ENCODE peak calls at places on chromosomes 5 and 9, in ten cellular contexts. One of them, this sample, is unnamed.

GRCh38 chr9:127521919-127522304 is 70.6 kb downstream of the LRSAM1 start:
- DNase-seq in iPS-NIHi11: peak
- DNase-seq in naive B cell: no peak
- DNase-seq in stimulated activated CD4-positive, alpha-beta T cell treated with anti-CD3 and anti-CD28 coated beads, Interleukin-1b, Interleukin-23, amount 100 ng/mL, for 48 hours: no peak
- DNase-seq in A172: peak
- DNase-seq in non-pigmented ciliary epithelial cell: no peak
- DNase-seq in GM03348: no peak
- DNase-seq in GM23338: no peak
- DNase-seq in Kasumi-1: no peak
- DNase-seq in DMS153: no peak
- DNase-seq in this sample: no peak

GRCh38 chr5:133952729-133953567 is 15.5 kb downstream of the C5orf15 start:
- DNase-seq in iPS-NIHi11: no peak
- DNase-seq in naive B cell: no peak
- DNase-seq in stimulated activated CD4-positive, alpha-beta T cell treated with anti-CD3 and anti-CD28 coated beads, Interleukin-1b, Interleukin-23, amount 100 ng/mL, for 48 hours: no peak
- DNase-seq in A172: peak
- DNase-seq in non-pigmented ciliary epithelial cell: peak
- DNase-seq in GM03348: peak
- DNase-seq in GM23338: no peak
- DNase-seq in Kasumi-1: no peak
- DNase-seq in DMS153: no peak
- DNase-seq in this sample: no peak

GRCh38 chr5:32505718-32506117 is 61.2 kb upstream of the ZFR start:
- DNase-seq in iPS-NIHi11: no peak
- DNase-seq in naive B cell: no peak
- DNase-seq in stimulated activated CD4-positive, alpha-beta T cell treated with anti-CD3 and anti-CD28 coated beads, Interleukin-1b, Interleukin-23, amount 100 ng/mL, for 48 hours: no peak
- DNase-seq in A172: no peak
- DNase-seq in non-pigmented ciliary epithelial cell: no peak
- DNase-seq in GM03348: peak
- DNase-seq in GM23338: no peak
- DNase-seq in Kasumi-1: no peak
- DNase-seq in DMS153: no peak
- DNase-seq in this sample: no peak

GRCh38 chr9:36401897-36402480 is 1.9 kb upstream of the RNF38 start:
- DNase-seq in iPS-NIHi11: no peak
- DNase-seq in naive B cell: no peak
- DNase-seq in stimulated activated CD4-positive, alpha-beta T cell treated with anti-CD3 and anti-CD28 coated beads, Interleukin-1b, Interleukin-23, amount 100 ng/mL, for 48 hours: no peak
- DNase-seq in A172: no peak
- DNase-seq in non-pigmented ciliary epithelial cell: no peak
- DNase-seq in GM03348: no peak
- DNase-seq in GM23338: no peak
- DNase-seq in Kasumi-1: no peak
- DNase-seq in DMS153: no peak
- DNase-seq in this sample: no peak

GRCh38 chr5:107808671-107809137 is 138.0 kb upstream of the EFNA5 start:
- DNase-seq in iPS-NIHi11: peak
- DNase-seq in naive B cell: no peak
- DNase-seq in stimulated activated CD4-positive, alpha-beta T cell treated with anti-CD3 and anti-CD28 coated beads, Interleukin-1b, Interleukin-23, amount 100 ng/mL, for 48 hours: no peak
- DNase-seq in A172: peak
- DNase-seq in non-pigmented ciliary epithelial cell: no peak
- DNase-seq in GM03348: no peak
- DNase-seq in GM23338: peak
- DNase-seq in Kasumi-1: no peak
- DNase-seq in DMS153: no peak
- DNase-seq in this sample: peak

GRCh38 chr5:65359981-65360380 is 121.7 kb downstream of the ADAMTS6 start:
- DNase-seq in iPS-NIHi11: no peak
- DNase-seq in naive B cell: no peak
- DNase-seq in stimulated activated CD4-positive, alpha-beta T cell treated with anti-CD3 and anti-CD28 coated beads, Interleukin-1b, Interleukin-23, amount 100 ng/mL, for 48 hours: no peak
- DNase-seq in A172: no peak
- DNase-seq in non-pigmented ciliary epithelial cell: no peak
- DNase-seq in GM03348: no peak
- DNase-seq in GM23338: no peak
- DNase-seq in Kasumi-1: no peak
- DNase-seq in DMS153: no peak
- DNase-seq in this sample: no peak

GRCh38 chr5:101288633-101289032 is 385.6 kb upstream of the ST8SIA4 start:
- DNase-seq in iPS-NIHi11: no peak
- DNase-seq in naive B cell: no peak
- DNase-seq in stimulated activated CD4-positive, alpha-beta T cell treated with anti-CD3 and anti-CD28 coated beads, Interleukin-1b, Interleukin-23, amount 100 ng/mL, for 48 hours: no peak
- DNase-seq in A172: no peak
- DNase-seq in non-pigmented ciliary epithelial cell: no peak
- DNase-seq in GM03348: no peak
- DNase-seq in GM23338: no peak
- DNase-seq in Kasumi-1: no peak
- DNase-seq in DMS153: no peak
- DNase-seq in this sample: no peak

GRCh38 chr9:120774719-120775118 is 18.5 kb downstream of the FBXW2 start:
- DNase-seq in iPS-NIHi11: no peak
- DNase-seq in naive B cell: no peak
- DNase-seq in stimulated activated CD4-positive, alpha-beta T cell treated with anti-CD3 and anti-CD28 coated beads, Interleukin-1b, Interleukin-23, amount 100 ng/mL, for 48 hours: no peak
- DNase-seq in A172: no peak
- DNase-seq in non-pigmented ciliary epithelial cell: no peak
- DNase-seq in GM03348: no peak
- DNase-seq in GM23338: no peak
- DNase-seq in Kasumi-1: no peak
- DNase-seq in DMS153: no peak
- DNase-seq in this sample: no peak

GRCh38 chr9:12232836-12233235 is 460.3 kb upstream of the TYRP1 start:
- DNase-seq in iPS-NIHi11: no peak
- DNase-seq in naive B cell: no peak
- DNase-seq in stimulated activated CD4-positive, alpha-beta T cell treated with anti-CD3 and anti-CD28 coated beads, Interleukin-1b, Interleukin-23, amount 100 ng/mL, for 48 hours: no peak
- DNase-seq in A172: no peak
- DNase-seq in non-pigmented ciliary epithelial cell: no peak
- DNase-seq in GM03348: no peak
- DNase-seq in GM23338: no peak
- DNase-seq in Kasumi-1: no peak
- DNase-seq in DMS153: no peak
- DNase-seq in this sample: no peak

GRCh38 chr9:32578976-32579375 is 6.0 kb upstream of the NDUFB6 start:
- DNase-seq in iPS-NIHi11: no peak
- DNase-seq in naive B cell: no peak
- DNase-seq in stimulated activated CD4-positive, alpha-beta T cell treated with anti-CD3 and anti-CD28 coated beads, Interleukin-1b, Interleukin-23, amount 100 ng/mL, for 48 hours: no peak
- DNase-seq in A172: no peak
- DNase-seq in non-pigmented ciliary epithelial cell: no peak
- DNase-seq in GM03348: no peak
- DNase-seq in GM23338: no peak
- DNase-seq in Kasumi-1: no peak
- DNase-seq in DMS153: no peak
- DNase-seq in this sample: no peak

GRCh38 chr5:51225671-51226419 is 157.4 kb upstream of the ISL1 start:
- DNase-seq in iPS-NIHi11: peak
- DNase-seq in naive B cell: no peak
- DNase-seq in stimulated activated CD4-positive, alpha-beta T cell treated with anti-CD3 and anti-CD28 coated beads, Interleukin-1b, Interleukin-23, amount 100 ng/mL, for 48 hours: no peak
- DNase-seq in A172: no peak
- DNase-seq in non-pigmented ciliary epithelial cell: no peak
- DNase-seq in GM03348: no peak
- DNase-seq in GM23338: peak
- DNase-seq in Kasumi-1: no peak
- DNase-seq in DMS153: peak
- DNase-seq in this sample: peak

GRCh38 chr5:134935711-134936602 is 31.0 kb downstream of the PCBD2 start:
- DNase-seq in iPS-NIHi11: no peak
- DNase-seq in naive B cell: no peak
- DNase-seq in stimulated activated CD4-positive, alpha-beta T cell treated with anti-CD3 and anti-CD28 coated beads, Interleukin-1b, Interleukin-23, amount 100 ng/mL, for 48 hours: no peak
- DNase-seq in A172: no peak
- DNase-seq in non-pigmented ciliary epithelial cell: no peak
- DNase-seq in GM03348: no peak
- DNase-seq in GM23338: no peak
- DNase-seq in Kasumi-1: no peak
- DNase-seq in DMS153: no peak
- DNase-seq in this sample: no peak

GRCh38 chr9:14153310-14153720 is 160.6 kb downstream of the NFIB start:
- DNase-seq in iPS-NIHi11: no peak
- DNase-seq in naive B cell: no peak
- DNase-seq in stimulated activated CD4-positive, alpha-beta T cell treated with anti-CD3 and anti-CD28 coated beads, Interleukin-1b, Interleukin-23, amount 100 ng/mL, for 48 hours: no peak
- DNase-seq in A172: no peak
- DNase-seq in non-pigmented ciliary epithelial cell: no peak
- DNase-seq in GM03348: peak
- DNase-seq in GM23338: peak
- DNase-seq in Kasumi-1: no peak
- DNase-seq in DMS153: no peak
- DNase-seq in this sample: no peak

GRCh38 chr9:82202808-82203207 is 214.2 kb downstream of the SPATA31D1 start:
- DNase-seq in iPS-NIHi11: no peak
- DNase-seq in naive B cell: no peak
- DNase-seq in stimulated activated CD4-positive, alpha-beta T cell treated with anti-CD3 and anti-CD28 coated beads, Interleukin-1b, Interleukin-23, amount 100 ng/mL, for 48 hours: no peak
- DNase-seq in A172: no peak
- DNase-seq in non-pigmented ciliary epithelial cell: peak
- DNase-seq in GM03348: peak
- DNase-seq in GM23338: no peak
- DNase-seq in Kasumi-1: no peak
- DNase-seq in DMS153: no peak
- DNase-seq in this sample: no peak

GRCh38 chr5:17090839-17091238 is 126.6 kb upstream of the BASP1 start:
- DNase-seq in iPS-NIHi11: no peak
- DNase-seq in naive B cell: no peak
- DNase-seq in stimulated activated CD4-positive, alpha-beta T cell treated with anti-CD3 and anti-CD28 coated beads, Interleukin-1b, Interleukin-23, amount 100 ng/mL, for 48 hours: no peak
- DNase-seq in A172: no peak
- DNase-seq in non-pigmented ciliary epithelial cell: no peak
- DNase-seq in GM03348: no peak
- DNase-seq in GM23338: no peak
- DNase-seq in Kasumi-1: peak
- DNase-seq in DMS153: no peak
- DNase-seq in this sample: no peak

GRCh38 chr5:42767491-42768105 is 11.0 kb downstream of the CCDC152 start:
- DNase-seq in iPS-NIHi11: peak
- DNase-seq in naive B cell: peak
- DNase-seq in stimulated activated CD4-positive, alpha-beta T cell treated with anti-CD3 and anti-CD28 coated beads, Interleukin-1b, Interleukin-23, amount 100 ng/mL, for 48 hours: no peak
- DNase-seq in A172: peak
- DNase-seq in non-pigmented ciliary epithelial cell: no peak
- DNase-seq in GM03348: peak
- DNase-seq in GM23338: peak
- DNase-seq in Kasumi-1: peak
- DNase-seq in DMS153: peak
- DNase-seq in this sample: no peak

GRCh38 chr5:180519098-180519497 is 24.9 kb downstream of the CNOT6 start:
- DNase-seq in iPS-NIHi11: no peak
- DNase-seq in naive B cell: no peak
- DNase-seq in stimulated activated CD4-positive, alpha-beta T cell treated with anti-CD3 and anti-CD28 coated beads, Interleukin-1b, Interleukin-23, amount 100 ng/mL, for 48 hours: no peak
- DNase-seq in A172: no peak
- DNase-seq in non-pigmented ciliary epithelial cell: no peak
- DNase-seq in GM03348: peak
- DNase-seq in GM23338: no peak
- DNase-seq in Kasumi-1: peak
- DNase-seq in DMS153: no peak
- DNase-seq in this sample: no peak

GRCh38 chr5:157593036-157593435 is 17.5 kb upstream of the ADAM19 start:
- DNase-seq in iPS-NIHi11: no peak
- DNase-seq in naive B cell: no peak
- DNase-seq in stimulated activated CD4-positive, alpha-beta T cell treated with anti-CD3 and anti-CD28 coated beads, Interleukin-1b, Interleukin-23, amount 100 ng/mL, for 48 hours: no peak
- DNase-seq in A172: no peak
- DNase-seq in non-pigmented ciliary epithelial cell: no peak
- DNase-seq in GM03348: no peak
- DNase-seq in GM23338: no peak
- DNase-seq in Kasumi-1: no peak
- DNase-seq in DMS153: no peak
- DNase-seq in this sample: no peak

GRCh38 chr5:142977363-142978051 is 207.3 kb downstream of the ARHGAP26 start:
- DNase-seq in iPS-NIHi11: no peak
- DNase-seq in naive B cell: no peak
- DNase-seq in stimulated activated CD4-positive, alpha-beta T cell treated with anti-CD3 and anti-CD28 coated beads, Interleukin-1b, Interleukin-23, amount 100 ng/mL, for 48 hours: peak
- DNase-seq in A172: peak
- DNase-seq in non-pigmented ciliary epithelial cell: peak
- DNase-seq in GM03348: peak
- DNase-seq in GM23338: no peak
- DNase-seq in Kasumi-1: peak
- DNase-seq in DMS153: no peak
- DNase-seq in this sample: no peak

GRCh38 chr5:56481998-56482698 is 249.0 kb upstream of the ANKRD55 start:
- DNase-seq in iPS-NIHi11: no peak
- DNase-seq in naive B cell: peak
- DNase-seq in stimulated activated CD4-positive, alpha-beta T cell treated with anti-CD3 and anti-CD28 coated beads, Interleukin-1b, Interleukin-23, amount 100 ng/mL, for 48 hours: no peak
- DNase-seq in A172: no peak
- DNase-seq in non-pigmented ciliary epithelial cell: no peak
- DNase-seq in GM03348: no peak
- DNase-seq in GM23338: no peak
- DNase-seq in Kasumi-1: peak
- DNase-seq in DMS153: no peak
- DNase-seq in this sample: no peak

GRCh38 chr5:72283358-72283757 is 36.7 kb downstream of the MRPS27 start:
- DNase-seq in iPS-NIHi11: no peak
- DNase-seq in naive B cell: no peak
- DNase-seq in stimulated activated CD4-positive, alpha-beta T cell treated with anti-CD3 and anti-CD28 coated beads, Interleukin-1b, Interleukin-23, amount 100 ng/mL, for 48 hours: no peak
- DNase-seq in A172: no peak
- DNase-seq in non-pigmented ciliary epithelial cell: no peak
- DNase-seq in GM03348: no peak
- DNase-seq in GM23338: no peak
- DNase-seq in Kasumi-1: no peak
- DNase-seq in DMS153: no peak
- DNase-seq in this sample: no peak

GRCh38 chr5:176738851-176739250 is 71.5 kb upstream of the UNC5A start:
- DNase-seq in iPS-NIHi11: no peak
- DNase-seq in naive B cell: no peak
- DNase-seq in stimulated activated CD4-positive, alpha-beta T cell treated with anti-CD3 and anti-CD28 coated beads, Interleukin-1b, Interleukin-23, amount 100 ng/mL, for 48 hours: no peak
- DNase-seq in A172: no peak
- DNase-seq in non-pigmented ciliary epithelial cell: no peak
- DNase-seq in GM03348: no peak
- DNase-seq in GM23338: no peak
- DNase-seq in Kasumi-1: no peak
- DNase-seq in DMS153: no peak
- DNase-seq in this sample: no peak

GRCh38 chr9:126319651-126320050 is 7.0 kb upstream of the MVB12B start:
- DNase-seq in iPS-NIHi11: no peak
- DNase-seq in naive B cell: no peak
- DNase-seq in stimulated activated CD4-positive, alpha-beta T cell treated with anti-CD3 and anti-CD28 coated beads, Interleukin-1b, Interleukin-23, amount 100 ng/mL, for 48 hours: no peak
- DNase-seq in A172: no peak
- DNase-seq in non-pigmented ciliary epithelial cell: no peak
- DNase-seq in GM03348: no peak
- DNase-seq in GM23338: no peak
- DNase-seq in Kasumi-1: no peak
- DNase-seq in DMS153: no peak
- DNase-seq in this sample: no peak

GRCh38 chr5:13992795-13993194 is 48.3 kb upstream of the DNAH5 start:
- DNase-seq in iPS-NIHi11: no peak
- DNase-seq in naive B cell: no peak
- DNase-seq in stimulated activated CD4-positive, alpha-beta T cell treated with anti-CD3 and anti-CD28 coated beads, Interleukin-1b, Interleukin-23, amount 100 ng/mL, for 48 hours: no peak
- DNase-seq in A172: no peak
- DNase-seq in non-pigmented ciliary epithelial cell: no peak
- DNase-seq in GM03348: no peak
- DNase-seq in GM23338: no peak
- DNase-seq in Kasumi-1: no peak
- DNase-seq in DMS153: no peak
- DNase-seq in this sample: no peak

GRCh38 chr5:92912280-92912679 is 668.7 kb downstream of the NR2F1-AS1 start:
- DNase-seq in iPS-NIHi11: no peak
- DNase-seq in naive B cell: no peak
- DNase-seq in stimulated activated CD4-positive, alpha-beta T cell treated with anti-CD3 and anti-CD28 coated beads, Interleukin-1b, Interleukin-23, amount 100 ng/mL, for 48 hours: no peak
- DNase-seq in A172: no peak
- DNase-seq in non-pigmented ciliary epithelial cell: no peak
- DNase-seq in GM03348: no peak
- DNase-seq in GM23338: peak
- DNase-seq in Kasumi-1: no peak
- DNase-seq in DMS153: no peak
- DNase-seq in this sample: no peak

GRCh38 chr5:10607023-10607665 is 43.3 kb downstream of the ANKRD33B start:
- DNase-seq in iPS-NIHi11: peak
- DNase-seq in naive B cell: peak
- DNase-seq in stimulated activated CD4-positive, alpha-beta T cell treated with anti-CD3 and anti-CD28 coated beads, Interleukin-1b, Interleukin-23, amount 100 ng/mL, for 48 hours: no peak
- DNase-seq in A172: no peak
- DNase-seq in non-pigmented ciliary epithelial cell: no peak
- DNase-seq in GM03348: no peak
- DNase-seq in GM23338: peak
- DNase-seq in Kasumi-1: peak
- DNase-seq in DMS153: peak
- DNase-seq in this sample: peak

GRCh38 chr5:95963650-95964410 is 2.2 kb upstream of the ELL2 start:
- DNase-seq in iPS-NIHi11: peak
- DNase-seq in naive B cell: no peak
- DNase-seq in stimulated activated CD4-positive, alpha-beta T cell treated with anti-CD3 and anti-CD28 coated beads, Interleukin-1b, Interleukin-23, amount 100 ng/mL, for 48 hours: peak
- DNase-seq in A172: no peak
- DNase-seq in non-pigmented ciliary epithelial cell: no peak
- DNase-seq in GM03348: no peak
- DNase-seq in GM23338: peak
- DNase-seq in Kasumi-1: no peak
- DNase-seq in DMS153: no peak
- DNase-seq in this sample: no peak

GRCh38 chr5:60883229-60883628 is 39.2 kb upstream of the ELOVL7 start:
- DNase-seq in iPS-NIHi11: peak
- DNase-seq in naive B cell: no peak
- DNase-seq in stimulated activated CD4-positive, alpha-beta T cell treated with anti-CD3 and anti-CD28 coated beads, Interleukin-1b, Interleukin-23, amount 100 ng/mL, for 48 hours: no peak
- DNase-seq in A172: peak
- DNase-seq in non-pigmented ciliary epithelial cell: no peak
- DNase-seq in GM03348: peak
- DNase-seq in GM23338: peak
- DNase-seq in Kasumi-1: peak
- DNase-seq in DMS153: no peak
- DNase-seq in this sample: no peak